ENCODE peak calls at places on chromosomes 12 and 14, in seven cellular contexts. One of them, this sample, is unnamed.

GRCh38 chr12:92952394-92952793 is 23.3 kb upstream of the EEA1 start:
- DNase-seq in GM23248: no peak
- DNase-seq in heart right ventricle: no peak
- DNase-seq in CD8-positive, alpha-beta T cell: no peak
- DNase-seq in endothelial cell of umbilical vein: no peak
- DNase-seq in tibial nerve: no peak
- DNase-seq in A549: no peak
- DNase-seq in this sample: no peak

GRCh38 chr12:67648306-67649164 is at the start of gene DYRK2:
- DNase-seq in GM23248: peak; percentile 89
- DNase-seq in heart right ventricle: peak; percentile 79
- DNase-seq in CD8-positive, alpha-beta T cell: peak; percentile 90
- DNase-seq in endothelial cell of umbilical vein: peak; percentile 76
- DNase-seq in tibial nerve: peak; percentile 67
- DNase-seq in A549: peak; percentile 70
- DNase-seq in this sample: no peak

GRCh38 chr14:105882626-105883025 is 356.2 kb downstream of the TMEM121 start:
- DNase-seq in GM23248: no peak
- DNase-seq in heart right ventricle: no peak
- DNase-seq in CD8-positive, alpha-beta T cell: peak; percentile 41
- DNase-seq in endothelial cell of umbilical vein: no peak
- DNase-seq in tibial nerve: peak; percentile 5
- DNase-seq in A549: no peak
- DNase-seq in this sample: no peak

GRCh38 chr12:50276912-50277671 is 6.2 kb downstream of the LIMA1 start:
- DNase-seq in GM23248: peak; percentile 44
- DNase-seq in heart right ventricle: no peak
- DNase-seq in CD8-positive, alpha-beta T cell: no peak
- DNase-seq in endothelial cell of umbilical vein: no peak
- DNase-seq in tibial nerve: no peak
- DNase-seq in A549: no peak
- DNase-seq in this sample: no peak

GRCh38 chr14:36818212-36818611 is 156.6 kb downstream of the PAX9 start:
- DNase-seq in GM23248: peak; percentile 17
- DNase-seq in heart right ventricle: no peak
- DNase-seq in CD8-positive, alpha-beta T cell: no peak
- DNase-seq in endothelial cell of umbilical vein: no peak
- DNase-seq in tibial nerve: no peak
- DNase-seq in A549: no peak
- DNase-seq in this sample: no peak

GRCh38 chr12:20629414-20630156 is 65.5 kb upstream of the SLCO1C1 start:
- DNase-seq in GM23248: peak; percentile 61
- DNase-seq in heart right ventricle: peak; percentile 35
- DNase-seq in CD8-positive, alpha-beta T cell: no peak
- DNase-seq in endothelial cell of umbilical vein: peak; percentile 81
- DNase-seq in tibial nerve: no peak
- DNase-seq in A549: peak; percentile 61
- DNase-seq in this sample: no peak

GRCh38 chr12:117836476-117836875 is 132.3 kb downstream of the KSR2 start:
- DNase-seq in GM23248: no peak
- DNase-seq in heart right ventricle: no peak
- DNase-seq in CD8-positive, alpha-beta T cell: no peak
- DNase-seq in endothelial cell of umbilical vein: no peak
- DNase-seq in tibial nerve: no peak
- DNase-seq in A549: no peak
- DNase-seq in this sample: no peak

GRCh38 chr12:132904718-132905328 is 17.4 kb upstream of the CHFR start:
- DNase-seq in GM23248: peak; percentile 72
- DNase-seq in heart right ventricle: peak; percentile 76
- DNase-seq in CD8-positive, alpha-beta T cell: peak; percentile 97
- DNase-seq in endothelial cell of umbilical vein: peak; percentile 38
- DNase-seq in tibial nerve: peak; percentile 57
- DNase-seq in A549: no peak
- DNase-seq in this sample: peak; percentile 60

GRCh38 chr12:66044731-66045130 is 85.8 kb downstream of the LLPH start:
- DNase-seq in GM23248: peak; percentile 73
- DNase-seq in heart right ventricle: no peak
- DNase-seq in CD8-positive, alpha-beta T cell: no peak
- DNase-seq in endothelial cell of umbilical vein: no peak
- DNase-seq in tibial nerve: no peak
- DNase-seq in A549: no peak
- DNase-seq in this sample: no peak

GRCh38 chr12:85894653-85895052 is 20.6 kb downstream of the NTS start:
- DNase-seq in GM23248: no peak
- DNase-seq in heart right ventricle: no peak
- DNase-seq in CD8-positive, alpha-beta T cell: no peak
- DNase-seq in endothelial cell of umbilical vein: no peak
- DNase-seq in tibial nerve: no peak
- DNase-seq in A549: no peak
- DNase-seq in this sample: no peak

GRCh38 chr14:77761205-77761931 is 412 bp upstream of the SNW1 start:
- DNase-seq in GM23248: peak; percentile 79
- DNase-seq in heart right ventricle: peak; percentile 25
- DNase-seq in CD8-positive, alpha-beta T cell: no peak
- DNase-seq in endothelial cell of umbilical vein: no peak
- DNase-seq in tibial nerve: no peak
- DNase-seq in A549: peak; percentile 58
- DNase-seq in this sample: no peak

GRCh38 chr12:24109381-24110039 is 160.0 kb upstream of the SOX5 start:
- DNase-seq in GM23248: peak; percentile 24
- DNase-seq in heart right ventricle: no peak
- DNase-seq in CD8-positive, alpha-beta T cell: no peak
- DNase-seq in endothelial cell of umbilical vein: peak; percentile 32
- DNase-seq in tibial nerve: no peak
- DNase-seq in A549: no peak
- DNase-seq in this sample: no peak

GRCh38 chr12:9064815-9065606 is 50.7 kb downstream of the A2M start:
- DNase-seq in GM23248: peak; percentile 62
- DNase-seq in heart right ventricle: peak; percentile 71
- DNase-seq in CD8-positive, alpha-beta T cell: no peak
- DNase-seq in endothelial cell of umbilical vein: peak; percentile 52
- DNase-seq in tibial nerve: peak; percentile 52
- DNase-seq in A549: peak; percentile 60
- DNase-seq in this sample: peak; percentile 52

GRCh38 chr12:39805651-39806050 is 186.0 kb upstream of the ABCD2 start:
- DNase-seq in GM23248: no peak
- DNase-seq in heart right ventricle: no peak
- DNase-seq in CD8-positive, alpha-beta T cell: no peak
- DNase-seq in endothelial cell of umbilical vein: no peak
- DNase-seq in tibial nerve: no peak
- DNase-seq in A549: no peak
- DNase-seq in this sample: no peak

GRCh38 chr12:124673881-124674617 is 106.6 kb upstream of the NCOR2 start:
- DNase-seq in GM23248: no peak
- DNase-seq in heart right ventricle: no peak
- DNase-seq in CD8-positive, alpha-beta T cell: no peak
- DNase-seq in endothelial cell of umbilical vein: no peak
- DNase-seq in tibial nerve: no peak
- DNase-seq in A549: no peak
- DNase-seq in this sample: no peak

GRCh38 chr12:5085896-5086295 is 42.2 kb downstream of the KCNA5 start:
- DNase-seq in GM23248: peak; percentile 93
- DNase-seq in heart right ventricle: no peak
- DNase-seq in CD8-positive, alpha-beta T cell: no peak
- DNase-seq in endothelial cell of umbilical vein: no peak
- DNase-seq in tibial nerve: no peak
- DNase-seq in A549: no peak
- DNase-seq in this sample: no peak

GRCh38 chr14:98564541-98564940 is 707.5 kb downstream of the BCL11B start:
- DNase-seq in GM23248: no peak
- DNase-seq in heart right ventricle: no peak
- DNase-seq in CD8-positive, alpha-beta T cell: no peak
- DNase-seq in endothelial cell of umbilical vein: no peak
- DNase-seq in tibial nerve: no peak
- DNase-seq in A549: no peak
- DNase-seq in this sample: no peak

GRCh38 chr12:81207173-81207572 is 129.3 kb downstream of the ACSS3 start:
- DNase-seq in GM23248: no peak
- DNase-seq in heart right ventricle: no peak
- DNase-seq in CD8-positive, alpha-beta T cell: no peak
- DNase-seq in endothelial cell of umbilical vein: no peak
- DNase-seq in tibial nerve: no peak
- DNase-seq in A549: no peak
- DNase-seq in this sample: no peak

GRCh38 chr14:55240526-55241178 is 30.6 kb upstream of the FBXO34 start:
- DNase-seq in GM23248: peak; percentile 18
- DNase-seq in heart right ventricle: no peak
- DNase-seq in CD8-positive, alpha-beta T cell: no peak
- DNase-seq in endothelial cell of umbilical vein: no peak
- DNase-seq in tibial nerve: no peak
- DNase-seq in A549: no peak
- DNase-seq in this sample: peak; percentile 16

GRCh38 chr14:64983439-64984310 is 3.0 kb upstream of the FNTB start:
- DNase-seq in GM23248: peak; percentile 78
- DNase-seq in heart right ventricle: peak; percentile 29
- DNase-seq in CD8-positive, alpha-beta T cell: no peak
- DNase-seq in endothelial cell of umbilical vein: peak; percentile 76
- DNase-seq in tibial nerve: no peak
- DNase-seq in A549: peak; percentile 55
- DNase-seq in this sample: no peak

GRCh38 chr12:127284021-127284420 is 982.9 kb upstream of the TMEM132C start:
- DNase-seq in GM23248: no peak
- DNase-seq in heart right ventricle: no peak
- DNase-seq in CD8-positive, alpha-beta T cell: no peak
- DNase-seq in endothelial cell of umbilical vein: no peak
- DNase-seq in tibial nerve: no peak
- DNase-seq in A549: no peak
- DNase-seq in this sample: no peak

GRCh38 chr14:84825481-84825880 is 704.5 kb upstream of the FLRT2 start:
- DNase-seq in GM23248: peak; percentile 27
- DNase-seq in heart right ventricle: no peak
- DNase-seq in CD8-positive, alpha-beta T cell: no peak
- DNase-seq in endothelial cell of umbilical vein: no peak
- DNase-seq in tibial nerve: no peak
- DNase-seq in A549: no peak
- DNase-seq in this sample: no peak

GRCh38 chr12:27936196-27936595 is 36.3 kb downstream of the PTHLH start:
- DNase-seq in GM23248: peak; percentile 49
- DNase-seq in heart right ventricle: no peak
- DNase-seq in CD8-positive, alpha-beta T cell: no peak
- DNase-seq in endothelial cell of umbilical vein: no peak
- DNase-seq in tibial nerve: no peak
- DNase-seq in A549: no peak
- DNase-seq in this sample: no peak

GRCh38 chr12:131249291-131250027 is 295.8 kb downstream of the ADGRD1 start:
- DNase-seq in GM23248: no peak
- DNase-seq in heart right ventricle: no peak
- DNase-seq in CD8-positive, alpha-beta T cell: no peak
- DNase-seq in endothelial cell of umbilical vein: no peak
- DNase-seq in tibial nerve: no peak
- DNase-seq in A549: no peak
- DNase-seq in this sample: no peak

GRCh38 chr12:75820848-75821578 is 210.6 kb downstream of the PHLDA1 start:
- DNase-seq in GM23248: peak; percentile 97
- DNase-seq in heart right ventricle: peak; percentile 53
- DNase-seq in CD8-positive, alpha-beta T cell: no peak
- DNase-seq in endothelial cell of umbilical vein: no peak
- DNase-seq in tibial nerve: no peak
- DNase-seq in A549: no peak
- DNase-seq in this sample: no peak

DNA sequence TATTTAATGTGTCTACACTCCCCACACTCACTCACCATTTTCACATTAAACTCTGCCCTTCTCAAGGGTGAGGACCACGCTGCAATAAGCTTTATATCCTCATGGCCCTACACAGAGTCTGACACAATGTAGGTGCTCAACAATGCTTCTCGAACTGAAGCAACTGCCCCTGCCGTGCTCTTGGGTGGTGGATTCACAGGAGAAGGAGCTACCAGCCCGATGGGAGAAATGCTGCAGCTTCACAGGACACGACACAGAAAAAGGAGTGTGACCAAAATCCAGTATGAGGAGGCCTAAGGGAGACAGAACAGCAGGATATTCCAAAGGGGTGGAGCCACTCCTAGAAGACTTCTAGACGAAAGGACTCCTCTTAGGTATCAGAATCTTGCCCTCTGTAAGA is 6.5 kb upstream of the KRT3 start:
- DNase-seq in GM23248: no peak
- DNase-seq in heart right ventricle: no peak
- DNase-seq in CD8-positive, alpha-beta T cell: no peak
- DNase-seq in endothelial cell of umbilical vein: no peak
- DNase-seq in tibial nerve: no peak
- DNase-seq in A549: no peak
- DNase-seq in this sample: no peak
- H3K27ac ChIP-seq in GM23248: no peak overlapping the region
- H3K27ac ChIP-seq in heart right ventricle: no peak overlapping the region
- H3K27ac ChIP-seq in CD8-positive, alpha-beta T cell: no peak overlapping the region
- H3K27ac ChIP-seq in endothelial cell of umbilical vein: no peak overlapping the region
- H3K27ac ChIP-seq in tibial nerve: no peak overlapping the region
- H3K27ac ChIP-seq in A549: peak overlapping the region; percentile 89
- H3K27ac ChIP-seq in this sample: no peak overlapping the region

GRCh38 chr14:70916300-70916699 is 9.0 kb downstream of the PCNX1 start:
- DNase-seq in GM23248: no peak
- DNase-seq in heart right ventricle: no peak
- DNase-seq in CD8-positive, alpha-beta T cell: no peak
- DNase-seq in endothelial cell of umbilical vein: no peak
- DNase-seq in tibial nerve: no peak
- DNase-seq in A549: no peak
- DNase-seq in this sample: no peak
- H3K4me1 ChIP-seq in GM23248: peaks cover 48% of the 10 kb centered on the region
- H3K4me1 ChIP-seq in heart right ventricle: peaks cover 82% of the 10 kb centered on the region
- H3K4me1 ChIP-seq in CD8-positive, alpha-beta T cell: peaks cover 74% of the 10 kb centered on the region
- H3K4me1 ChIP-seq in endothelial cell of umbilical vein: peaks cover 24% of the 10 kb centered on the region
- H3K4me1 ChIP-seq in tibial nerve: peaks cover 8% of the 10 kb centered on the region
- H3K4me1 ChIP-seq in A549: peaks cover 26% of the 10 kb centered on the region
- H3K4me1 ChIP-seq in this sample: no peaks in the 10 kb centered on the region

DNA sequence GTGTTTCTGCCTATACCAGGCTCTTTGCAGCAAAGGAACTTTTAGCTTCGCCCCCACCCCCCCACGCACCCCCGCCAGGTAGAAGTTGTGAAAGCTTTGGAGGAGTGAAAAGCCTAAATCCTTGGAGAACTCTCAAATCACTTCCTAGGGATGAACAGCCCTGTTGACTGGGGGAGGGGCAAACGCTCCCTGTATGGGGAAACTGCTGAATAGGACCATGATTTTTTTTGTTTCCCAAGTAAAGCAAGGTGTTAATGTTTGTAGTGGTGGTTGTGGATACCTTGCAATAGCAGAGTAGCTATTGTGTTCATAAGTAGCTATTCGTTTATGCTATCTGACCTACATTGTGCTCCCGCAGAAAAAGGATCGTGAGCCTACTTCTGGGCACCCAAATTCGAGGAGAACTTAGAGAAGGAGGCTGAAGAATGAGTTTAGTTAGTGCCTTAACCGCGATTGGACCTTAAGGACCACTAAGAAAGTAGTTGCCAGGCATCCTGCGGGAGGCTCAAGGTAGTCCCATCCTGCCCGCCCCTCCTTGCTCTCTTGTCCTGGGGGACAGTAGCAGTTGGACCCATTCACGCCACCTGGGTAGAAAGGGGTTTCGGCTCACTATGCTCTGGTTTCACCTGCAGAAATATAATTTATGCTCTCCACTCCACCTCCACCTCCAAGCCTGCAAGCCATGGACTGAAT is 901 bp upstream of the NFKBIA start:
- DNase-seq in GM23248: peak; percentile 37
- DNase-seq in heart right ventricle: peak; percentile 35
- DNase-seq in CD8-positive, alpha-beta T cell: no peak
- DNase-seq in endothelial cell of umbilical vein: no peak
- DNase-seq in tibial nerve: no peak
- DNase-seq in A549: no peak
- DNase-seq in this sample: no peak
- H3K27ac ChIP-seq in GM23248: peak overlapping the region; percentile 99
- H3K27ac ChIP-seq in heart right ventricle: peak overlapping the region; percentile 100
- H3K27ac ChIP-seq in CD8-positive, alpha-beta T cell: peak overlapping the region; percentile 93
- H3K27ac ChIP-seq in endothelial cell of umbilical vein: peak overlapping the region; percentile 97
- H3K27ac ChIP-seq in tibial nerve: peak overlapping the region; percentile 98
- H3K27ac ChIP-seq in A549: peak overlapping the region; percentile 99
- H3K27ac ChIP-seq in this sample: no peak overlapping the region

GRCh38 chr12:95114766-95115450 is 41.5 kb upstream of the NR2C1 start:
- DNase-seq in GM23248: peak; percentile 51
- DNase-seq in heart right ventricle: no peak
- DNase-seq in CD8-positive, alpha-beta T cell: no peak
- DNase-seq in endothelial cell of umbilical vein: no peak
- DNase-seq in tibial nerve: no peak
- DNase-seq in A549: no peak
- DNase-seq in this sample: no peak
- H3K4me1 ChIP-seq in GM23248: peaks cover 36% of the 10 kb centered on the region
- H3K4me1 ChIP-seq in heart right ventricle: peaks cover 24% of the 10 kb centered on the region
- H3K4me1 ChIP-seq in CD8-positive, alpha-beta T cell: no peaks in the 10 kb centered on the region
- H3K4me1 ChIP-seq in endothelial cell of umbilical vein: peaks cover 25% of the 10 kb centered on the region
- H3K4me1 ChIP-seq in tibial nerve: no peaks in the 10 kb centered on the region
- H3K4me1 ChIP-seq in A549: peaks cover 54% of the 10 kb centered on the region
- H3K4me1 ChIP-seq in this sample: no peaks in the 10 kb centered on the region